ENCODE peak calls at places on chromosomes 12 and 14, in six cellular contexts. D, M, Q, E, B and O are unnamed samples.

GRCh38 chr14:84181072-84181471 is 1348.9 kb upstream of the FLRT2 start:
- DNase-seq in D (no peak), M (no peak), Q (no peak), E (no peak), B (no peak), O (no peak)

GRCh38 chr12:52010692-52011601 is 4.2 kb downstream of the TAMALIN start:
- DNase-seq in D (no peak), M (no peak), Q (no peak), E (no peak), B (no peak), O (no peak)

GRCh38 chr14:100827751-100828447 is 2.0 kb downstream of the MEG3 start:
- DNase-seq in D (no peak), M (peak), Q (peak), E (peak), B (no peak), O (no peak)

GRCh38 chr14:67749341-67750110 is 47.8 kb downstream of the RDH12 start:
- DNase-seq in D (no peak), M (no peak), Q (no peak), E (no peak), B (no peak), O (no peak)

GRCh38 chr14:20690848-20691640 is 2.5 kb downstream of the ANG start:
- DNase-seq in D (no peak), M (peak), Q (peak), E (peak), B (peak), O (peak)

GRCh38 chr12:38904932-38905479 is 385 bp downstream of the CPNE8 start:
- DNase-seq in D (peak), M (peak), Q (no peak), E (peak), B (peak), O (peak)

GRCh38 chr14:78997811-78998210 is 827.6 kb downstream of the NRXN3 start:
- DNase-seq in D (no peak), M (peak), Q (peak), E (no peak), B (no peak), O (no peak)

GRCh38 chr12:58777815-58778214 is 142.5 kb downstream of the LRIG3 start:
- DNase-seq in D (no peak), M (no peak), Q (no peak), E (no peak), B (no peak), O (no peak)

GRCh38 chr12:109088818-109089217 is 4.5 kb downstream of the ALKBH2 start:
- DNase-seq in D (no peak), M (peak), Q (no peak), E (peak), B (no peak), O (no peak)